ENCODE peak calls at places on chromosomes 7 and 10, in seven cellular contexts. One of them, this sample, is unnamed.

GRCh38 chr10:62980697-62981495 is 152.2 kb upstream of the NRBF2 start:
- DNase-seq in left colon: no peak
- DNase-seq in hypothalamus: no peak
- DNase-seq in psoas muscle: no peak
- DNase-seq in RPMI7951: peak; percentile 29
- DNase-seq in osteoblast: no peak
- DNase-seq in heart right ventricle: no peak
- DNase-seq in this sample: no peak

GRCh38 chr7:106071356-106071998 is 40.6 kb downstream of the SYPL1 start:
- DNase-seq in osteoblast: no peak
- DNase-seq in hypothalamus: no peak
- DNase-seq in psoas muscle: no peak
- DNase-seq in RPMI7951: peak; percentile 73
- DNase-seq in heart right ventricle: no peak
- DNase-seq in left colon: peak; percentile 79
- DNase-seq in this sample: no peak

GRCh38 chr10:112244197-112244596 is 39.0 kb upstream of the TECTB start:
- DNase-seq in psoas muscle: no peak
- DNase-seq in left colon: no peak
- DNase-seq in RPMI7951: no peak
- DNase-seq in osteoblast: no peak
- DNase-seq in heart right ventricle: no peak
- DNase-seq in hypothalamus: no peak
- DNase-seq in this sample: no peak

GRCh38 chr7:71626206-71626605 is 494.3 kb downstream of the GALNT17 start:
- DNase-seq in heart right ventricle: no peak
- DNase-seq in osteoblast: no peak
- DNase-seq in psoas muscle: no peak
- DNase-seq in left colon: no peak
- DNase-seq in RPMI7951: peak; percentile 78
- DNase-seq in hypothalamus: no peak
- DNase-seq in this sample: no peak

GRCh38 chr7:5557920-5558401 is 134.3 kb upstream of the TNRC18 start:
- DNase-seq in heart right ventricle: peak; percentile 76
- DNase-seq in left colon: peak; percentile 80
- DNase-seq in RPMI7951: peak; percentile 58
- DNase-seq in psoas muscle: peak; percentile 93
- DNase-seq in osteoblast: peak; percentile 94
- DNase-seq in hypothalamus: peak; percentile 27
- DNase-seq in this sample: no peak

GRCh38 chr7:106679153-106679931 is 18.4 kb upstream of the CCDC71L start:
- DNase-seq in heart right ventricle: no peak
- DNase-seq in hypothalamus: no peak
- DNase-seq in RPMI7951: peak; percentile 65
- DNase-seq in psoas muscle: no peak
- DNase-seq in left colon: no peak
- DNase-seq in osteoblast: no peak
- DNase-seq in this sample: no peak

GRCh38 chr10:17428616-17429097 is 25.7 kb downstream of the ST8SIA6 start:
- DNase-seq in psoas muscle: no peak
- DNase-seq in RPMI7951: no peak
- DNase-seq in hypothalamus: no peak
- DNase-seq in osteoblast: no peak
- DNase-seq in heart right ventricle: no peak
- DNase-seq in left colon: no peak
- DNase-seq in this sample: no peak

GRCh38 chr7:133434246-133434865 is 181.5 kb downstream of the EXOC4 start:
- DNase-seq in psoas muscle: no peak
- DNase-seq in hypothalamus: no peak
- DNase-seq in left colon: no peak
- DNase-seq in osteoblast: no peak
- DNase-seq in heart right ventricle: no peak
- DNase-seq in RPMI7951: peak; percentile 16
- DNase-seq in this sample: no peak

GRCh38 chr10:15088428-15089261 is at the start of gene ACBD7:
- DNase-seq in RPMI7951: peak; percentile 84
- DNase-seq in heart right ventricle: peak; percentile 80
- DNase-seq in hypothalamus: peak; percentile 75
- DNase-seq in psoas muscle: peak; percentile 83
- DNase-seq in osteoblast: peak; percentile 98
- DNase-seq in left colon: peak; percentile 54
- DNase-seq in this sample: no peak

GRCh38 chr7:33392143-33392542 is 262.8 kb downstream of the BBS9 start:
- DNase-seq in heart right ventricle: no peak
- DNase-seq in psoas muscle: no peak
- DNase-seq in RPMI7951: no peak
- DNase-seq in osteoblast: no peak
- DNase-seq in hypothalamus: no peak
- DNase-seq in left colon: no peak
- DNase-seq in this sample: no peak

GRCh38 chr7:31002256-31002655 is 38.5 kb downstream of the GHRHR start:
- DNase-seq in hypothalamus: no peak
- DNase-seq in heart right ventricle: no peak
- DNase-seq in RPMI7951: peak; percentile 86
- DNase-seq in left colon: no peak
- DNase-seq in osteoblast: no peak
- DNase-seq in psoas muscle: no peak
- DNase-seq in this sample: no peak

GRCh38 chr7:30866939-30867338 is 44.7 kb upstream of the AQP1 start:
- DNase-seq in left colon: no peak
- DNase-seq in heart right ventricle: no peak
- DNase-seq in RPMI7951: peak; percentile 75
- DNase-seq in psoas muscle: no peak
- DNase-seq in hypothalamus: no peak
- DNase-seq in osteoblast: no peak
- DNase-seq in this sample: no peak